ENCODE peak calls at places on chromosomes 11 and 22, in nine cellular contexts. Q, H, X, B, U, J, W, Y and Z are unnamed samples.

GRCh38 chr11:125123947-125124633 is 12.7 kb upstream of the TMEM218 start:
- DNase-seq in U (peak; percentile 73), J (peak; percentile 87), H (peak; percentile 74), X (no peak), W (no peak), B (no peak), Q (peak; percentile 86), Y (no peak), Z (no peak)

GRCh38 chr11:118527109-118527508 is at the start of gene TTC36:
- DNase-seq in Y (no peak), B (no peak), U (no peak), W (no peak), H (no peak), J (peak; percentile 42), Q (no peak), X (no peak), Z (no peak)

GRCh38 chr11:121591405-121592033 is 138.8 kb upstream of the SORL1-AS1 start:
- DNase-seq in X (no peak), W (peak; percentile 79), J (peak; percentile 89), Y (no peak), U (peak; percentile 59), H (peak; percentile 70), B (no peak), Q (peak; percentile 64), Z (no peak)

GRCh38 chr11:18319914-18320313 is 2.0 kb downstream of the HPS5 start:
- DNase-seq in H (no peak), U (no peak), Y (no peak), B (no peak), Q (no peak), J (no peak), W (no peak), X (no peak), Z (no peak)

GRCh38 chr11:124740277-124740882 is 638 bp downstream of the NRGN start:
- DNase-seq in X (no peak), Y (peak; percentile 87), H (no peak), B (no peak), J (peak; percentile 43), W (no peak), Q (no peak), U (no peak), Z (peak; percentile 49)

GRCh38 chr11:19394525-19395016 is 153.8 kb upstream of the E2F8 start:
- DNase-seq in J (no peak), Y (no peak), Q (no peak), W (no peak), U (no peak), H (no peak), X (no peak), B (no peak), Z (no peak)

GRCh38 chr11:77278595-77279506 is 22.6 kb downstream of the GDPD4 start:
- DNase-seq in Q (no peak), H (no peak), X (no peak), U (no peak), W (no peak), B (no peak), Y (no peak), J (no peak), Z (no peak)

GRCh38 chr11:21412652-21413383 is 743.4 kb downstream of the NELL1 start:
- DNase-seq in J (no peak), B (no peak), X (no peak), Q (no peak), W (no peak), U (no peak), Y (no peak), H (no peak), Z (no peak)

GRCh38 chr11:33045551-33046255 is 6.3 kb downstream of the TCP11L1 start:
- DNase-seq in U (peak; percentile 53), W (no peak), B (no peak), X (no peak), H (no peak), J (no peak), Q (no peak), Y (no peak), Z (no peak)

GRCh38 chr22:19149962-19150361 is at the start of gene GSC2:
- DNase-seq in B (no peak), U (no peak), X (no peak), Q (no peak), J (no peak), Y (peak; percentile 66), H (no peak), W (no peak), Z (no peak)

GRCh38 chr11:2788751-2789140 is 89.0 kb upstream of the KCNQ1OT1 start:
- DNase-seq in J (no peak), Q (no peak), H (peak; percentile 34), W (peak; percentile 3), X (peak; percentile 62), Y (peak; percentile 31), B (peak; percentile 10), U (no peak), Z (peak; percentile 7)

GRCh38 chr11:120198403-120198786 is 12.4 kb upstream of the OAF start:
- DNase-seq in Q (no peak), X (no peak), Y (no peak), H (no peak), W (no peak), B (no peak), U (no peak), J (no peak), Z (no peak)

GRCh38 chr11:67033661-67034166 is 10.8 kb downstream of the SYT12 start:
- DNase-seq in B (no peak), J (no peak), U (no peak), Y (no peak), Q (no peak), W (no peak), X (no peak), H (no peak), Z (no peak)

GRCh38 chr11:121586727-121587126 is 134.0 kb upstream of the SORL1-AS1 start:
- DNase-seq in W (no peak), J (no peak), B (no peak), Q (no peak), H (no peak), U (no peak), Y (no peak), X (no peak), Z (no peak)

GRCh38 chr11:118917488-118918127 is 8.1 kb downstream of the BCL9L start:
- DNase-seq in U (peak; percentile 74), X (no peak), H (no peak), W (no peak), Y (peak; percentile 58), Q (no peak), J (no peak), B (no peak), Z (no peak)

GRCh38 chr11:76129729-76130128 is 76.6 kb downstream of the WNT11 start:
- DNase-seq in Q (no peak), H (no peak), Y (no peak), U (no peak), J (no peak), W (no peak), B (no peak), X (no peak), Z (no peak)

GRCh38 chr11:30452842-30453241 is 129.9 kb downstream of the ARL14EP start:
- DNase-seq in X (no peak), H (no peak), J (no peak), Y (no peak), U (no peak), Q (no peak), W (no peak), B (no peak), Z (no peak)

GRCh38 chr11:30455025-30455424 is 131.1 kb downstream of the MPPED2 start:
- DNase-seq in W (no peak), B (no peak), X (no peak), Y (no peak), Q (no peak), U (no peak), H (no peak), J (no peak), Z (no peak)

GRCh38 chr11:30452114-30452513 is 129.2 kb downstream of the ARL14EP start:
- DNase-seq in Y (no peak), H (no peak), X (no peak), Q (no peak), B (no peak), W (no peak), U (no peak), J (no peak), Z (no peak)

GRCh38 chr11:30453705-30454104 is 130.8 kb downstream of the ARL14EP start:
- DNase-seq in X (no peak), Q (no peak), W (no peak), B (no peak), U (no peak), Y (no peak), H (no peak), J (peak; percentile 59), Z (no peak)

DNA sequence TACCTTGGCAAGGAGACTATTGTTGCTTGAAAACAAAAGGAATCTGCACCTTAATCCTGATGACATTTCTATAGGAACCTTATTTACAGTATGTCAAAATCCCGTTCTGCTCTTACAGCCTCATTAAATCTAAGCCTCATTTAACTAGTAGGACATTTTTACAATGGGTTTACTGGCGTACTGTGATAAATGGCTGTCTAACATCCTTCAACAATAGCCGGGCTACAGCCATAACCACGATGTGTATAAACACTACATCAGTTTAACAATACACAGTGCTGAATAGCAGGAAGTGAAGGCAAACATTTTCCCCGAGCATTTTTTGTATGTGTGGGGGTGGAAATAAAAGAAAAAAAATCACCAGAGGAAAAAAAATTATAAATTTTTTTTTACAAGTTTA is 131.2 kb downstream of the ARL14EP start:
- DNase-seq in U (no peak), J (no peak), X (no peak), W (peak; percentile 23), Y (no peak), Q (no peak), B (no peak), H (no peak), Z (no peak)
- TF ChIP-seq POLR2AphosphoS5 in U (no peak), J (no peak), X (no peak), W (peak; percentile 79), Y (no peak), Q (no peak), B (no peak), H (no peak), Z (no peak)

GRCh38 chr11:42239102-42239501 is 779.6 kb upstream of the LRRC4C start:
- DNase-seq in X (no peak), J (no peak), H (no peak), Y (no peak), B (no peak), W (peak; percentile 50), Q (no peak), U (no peak), Z (no peak)
- H3K27ac ChIP-seq in X (no peak overlapping the region), J (no peak overlapping the region), H (no peak overlapping the region), Y (no peak overlapping the region), B (no peak overlapping the region), W (no peak overlapping the region), Q (no peak overlapping the region), U (no peak overlapping the region), Z (no peak overlapping the region)

DNA sequence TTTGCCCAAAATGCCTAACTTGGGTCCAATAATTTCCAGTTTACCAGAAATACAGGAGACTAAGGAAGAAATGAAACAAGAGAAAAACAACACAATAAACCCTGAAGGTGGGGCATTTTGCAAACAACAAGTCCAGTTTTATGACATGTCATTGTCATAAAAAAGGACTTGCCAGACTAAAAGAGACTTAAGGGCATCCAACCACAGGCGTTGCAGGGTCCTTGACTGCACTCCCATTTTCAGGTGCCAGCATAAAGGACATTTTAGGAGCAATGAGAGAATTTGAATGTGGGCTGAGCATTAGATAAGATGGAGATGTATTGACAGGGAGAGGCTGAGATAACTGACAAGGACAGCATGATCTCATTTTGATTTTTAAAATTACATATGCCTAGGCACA is 28.1 kb upstream of the DAGLA start:
- DNase-seq in B (no peak), J (no peak), W (no peak), X (no peak), Q (no peak), U (no peak), H (no peak), Y (no peak), Z (no peak)
- H3K27me3 ChIP-seq in B (no peaks in the 10 kb centered on the region), J (no peaks in the 10 kb centered on the region), W (no peaks in the 10 kb centered on the region), X (peaks cover 19% of the 10 kb centered on the region), Q (no peaks in the 10 kb centered on the region), U (peaks cover 5% of the 10 kb centered on the region), H (no peaks in the 10 kb centered on the region), Y (no peaks in the 10 kb centered on the region), Z (no peaks in the 10 kb centered on the region)

GRCh38 chr11:92829671-92830070 is 139.8 kb upstream of the MTNR1B start:
- DNase-seq in Q (no peak), H (no peak), Y (no peak), J (no peak), B (no peak), U (no peak), X (no peak), W (no peak), Z (no peak)
- TF ChIP-seq POLR2AphosphoS5 in Q (no peak), H (no peak), Y (no peak), J (no peak), B (no peak), U (no peak), X (no peak), W (no peak), Z (no peak)